ENCODE peak calls at places on chromosome 9, in seven cellular contexts. One of them, this sample, is unnamed.

GRCh38 chr9:70772591-70772990 is 348.8 kb downstream of the TRPM3 start:
- DNase-seq in MM.1S: no peak
- DNase-seq in mesenchymal stem cell: no peak
- DNase-seq in Peyer's patch: no peak
- DNase-seq in mucosa of descending colon: no peak
- DNase-seq in Karpas-422: no peak
- DNase-seq in sigmoid colon: no peak
- DNase-seq in this sample: no peak

GRCh38 chr9:21481470-21482057 is 549 bp downstream of the IFNE start:
- DNase-seq in Karpas-422: no peak
- DNase-seq in mesenchymal stem cell: no peak
- DNase-seq in MM.1S: no peak
- DNase-seq in Peyer's patch: no peak
- DNase-seq in mucosa of descending colon: no peak
- DNase-seq in sigmoid colon: no peak
- DNase-seq in this sample: no peak

GRCh38 chr9:73270967-73271722 is 119.5 kb downstream of the ANXA1 start:
- DNase-seq in MM.1S: no peak
- DNase-seq in Peyer's patch: no peak
- DNase-seq in mucosa of descending colon: no peak
- DNase-seq in sigmoid colon: no peak
- DNase-seq in mesenchymal stem cell: peak; percentile 92
- DNase-seq in Karpas-422: no peak
- DNase-seq in this sample: peak; percentile 1

GRCh38 chr9:118577121-118577520 is 792.1 kb downstream of the BRINP1 start:
- DNase-seq in sigmoid colon: no peak
- DNase-seq in Peyer's patch: no peak
- DNase-seq in MM.1S: no peak
- DNase-seq in mucosa of descending colon: no peak
- DNase-seq in mesenchymal stem cell: peak; percentile 58
- DNase-seq in Karpas-422: no peak
- DNase-seq in this sample: no peak

GRCh38 chr9:75200892-75201470 is 112.7 kb downstream of the OSTF1 start:
- DNase-seq in Peyer's patch: no peak
- DNase-seq in sigmoid colon: no peak
- DNase-seq in Karpas-422: peak; percentile 83
- DNase-seq in mesenchymal stem cell: peak; percentile 46
- DNase-seq in mucosa of descending colon: no peak
- DNase-seq in MM.1S: peak; percentile 41
- DNase-seq in this sample: no peak

GRCh38 chr9:114721491-114722362 is 39.7 kb upstream of the TEX48 start:
- DNase-seq in Peyer's patch: no peak
- DNase-seq in Karpas-422: no peak
- DNase-seq in mesenchymal stem cell: no peak
- DNase-seq in MM.1S: no peak
- DNase-seq in sigmoid colon: no peak
- DNase-seq in mucosa of descending colon: no peak
- DNase-seq in this sample: no peak

GRCh38 chr9:137160716-137161557 is 8.9 kb downstream of the LRRC26 start:
- DNase-seq in mesenchymal stem cell: no peak
- DNase-seq in Peyer's patch: no peak
- DNase-seq in mucosa of descending colon: no peak
- DNase-seq in Karpas-422: no peak
- DNase-seq in MM.1S: no peak
- DNase-seq in sigmoid colon: no peak
- DNase-seq in this sample: no peak

GRCh38 chr9:108468364-108468763 is 387.4 kb downstream of the ACTL7B start:
- DNase-seq in MM.1S: peak; percentile 37
- DNase-seq in mucosa of descending colon: no peak
- DNase-seq in mesenchymal stem cell: peak; percentile 49
- DNase-seq in Karpas-422: peak; percentile 84
- DNase-seq in sigmoid colon: no peak
- DNase-seq in Peyer's patch: no peak
- DNase-seq in this sample: peak; percentile 48

GRCh38 chr9:121735065-121735791 is 83.8 kb downstream of the DAB2IP start:
- DNase-seq in mesenchymal stem cell: peak; percentile 86
- DNase-seq in MM.1S: no peak
- DNase-seq in mucosa of descending colon: no peak
- DNase-seq in Karpas-422: peak; percentile 78
- DNase-seq in sigmoid colon: no peak
- DNase-seq in Peyer's patch: peak; percentile 66
- DNase-seq in this sample: peak; percentile 93

GRCh38 chr9:23830949-23831730 is 5.1 kb upstream of the ELAVL2 start:
- DNase-seq in mesenchymal stem cell: no peak
- DNase-seq in Peyer's patch: no peak
- DNase-seq in sigmoid colon: no peak
- DNase-seq in mucosa of descending colon: no peak
- DNase-seq in Karpas-422: no peak
- DNase-seq in MM.1S: no peak
- DNase-seq in this sample: no peak

GRCh38 chr9:137427454-137428310 is 4.5 kb downstream of the NOXA1 start:
- DNase-seq in MM.1S: no peak
- DNase-seq in Karpas-422: no peak
- DNase-seq in mesenchymal stem cell: no peak
- DNase-seq in Peyer's patch: no peak
- DNase-seq in sigmoid colon: no peak
- DNase-seq in mucosa of descending colon: peak; percentile 50
- DNase-seq in this sample: no peak

GRCh38 chr9:87567047-87567446 is 69.4 kb downstream of the DAPK1 start:
- DNase-seq in MM.1S: no peak
- DNase-seq in Karpas-422: no peak
- DNase-seq in mucosa of descending colon: no peak
- DNase-seq in Peyer's patch: no peak
- DNase-seq in sigmoid colon: no peak
- DNase-seq in mesenchymal stem cell: no peak
- DNase-seq in this sample: no peak

GRCh38 chr9:312596-313320 is 98.1 kb downstream of the DOCK8 start:
- DNase-seq in MM.1S: no peak
- DNase-seq in Karpas-422: no peak
- DNase-seq in mesenchymal stem cell: no peak
- DNase-seq in sigmoid colon: no peak
- DNase-seq in mucosa of descending colon: no peak
- DNase-seq in Peyer's patch: no peak
- DNase-seq in this sample: no peak

GRCh38 chr9:129139233-129139992 is 28.2 kb downstream of the PTPA start:
- DNase-seq in Peyer's patch: peak; percentile 91
- DNase-seq in Karpas-422: peak; percentile 94
- DNase-seq in mesenchymal stem cell: peak; percentile 89
- DNase-seq in MM.1S: peak; percentile 80
- DNase-seq in sigmoid colon: peak; percentile 90
- DNase-seq in mucosa of descending colon: peak; percentile 72
- DNase-seq in this sample: peak; percentile 77

GRCh38 chr9:127983847-127984289 is 3.1 kb upstream of the EEIG1 start:
- DNase-seq in mesenchymal stem cell: no peak
- DNase-seq in sigmoid colon: no peak
- DNase-seq in MM.1S: peak; percentile 30
- DNase-seq in mucosa of descending colon: no peak
- DNase-seq in Peyer's patch: peak; percentile 83
- DNase-seq in Karpas-422: peak; percentile 74
- DNase-seq in this sample: no peak

GRCh38 chr9:127229691-127230417 is 34.7 kb upstream of the GARNL3 start:
- DNase-seq in mesenchymal stem cell: no peak
- DNase-seq in Peyer's patch: no peak
- DNase-seq in Karpas-422: no peak
- DNase-seq in MM.1S: no peak
- DNase-seq in sigmoid colon: no peak
- DNase-seq in mucosa of descending colon: no peak
- DNase-seq in this sample: no peak

DNA sequence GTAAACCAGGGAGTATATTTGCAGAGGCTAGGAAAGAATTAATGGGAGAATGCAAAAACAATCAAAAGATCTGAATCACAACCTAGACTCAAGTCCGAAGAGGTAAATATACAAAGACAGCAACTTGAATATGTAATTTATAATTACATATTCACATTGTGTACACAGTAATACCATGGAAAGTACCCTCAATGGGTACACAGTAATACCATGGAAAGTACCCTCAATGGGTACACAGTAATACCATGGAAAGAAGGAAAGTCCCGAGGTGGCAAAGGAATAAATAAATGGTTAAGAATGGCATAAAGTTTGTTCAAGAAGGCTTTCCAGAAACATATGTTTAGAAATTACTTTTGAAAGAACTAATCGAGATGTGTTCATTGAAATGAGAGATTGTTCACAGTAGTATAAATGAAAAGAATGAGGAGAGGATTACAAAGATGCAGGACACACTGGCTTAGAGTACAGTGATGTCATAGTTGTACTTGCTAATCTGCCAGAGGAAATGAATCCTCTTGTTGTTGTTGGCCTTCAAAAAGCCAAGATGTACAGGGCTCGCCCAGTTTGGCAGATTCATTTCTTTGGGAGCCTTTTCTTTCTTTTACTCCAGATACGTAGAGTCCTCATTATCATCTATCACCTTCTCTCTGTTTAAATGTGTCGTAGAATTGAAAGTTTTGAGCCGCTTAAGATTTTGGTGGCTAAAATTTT is 116.0 kb downstream of the UNC13B start:
- DNase-seq in Karpas-422: no peak
- DNase-seq in sigmoid colon: no peak
- DNase-seq in Peyer's patch: no peak
- DNase-seq in MM.1S: no peak
- DNase-seq in mucosa of descending colon: no peak
- DNase-seq in mesenchymal stem cell: no peak
- DNase-seq in this sample: peak; percentile 38
- H3K4me3 ChIP-seq in Karpas-422: no peak overlapping the region
- H3K4me3 ChIP-seq in sigmoid colon: no peak overlapping the region
- H3K4me3 ChIP-seq in Peyer's patch: no peak overlapping the region
- H3K4me3 ChIP-seq in MM.1S: no peak overlapping the region
- H3K4me3 ChIP-seq in mucosa of descending colon: no peak overlapping the region
- H3K4me3 ChIP-seq in mesenchymal stem cell: no peak overlapping the region
- H3K4me3 ChIP-seq in this sample: no peak overlapping the region

GRCh38 chr9:65410926-65411325 is 125.9 kb upstream of the FOXD4L5 start:
- DNase-seq in mesenchymal stem cell: no peak
- DNase-seq in MM.1S: no peak
- DNase-seq in Karpas-422: no peak
- DNase-seq in Peyer's patch: no peak
- DNase-seq in mucosa of descending colon: peak; percentile 26
- DNase-seq in sigmoid colon: no peak
- DNase-seq in this sample: no peak
- H3K9me3 ChIP-seq in mesenchymal stem cell: no peaks in the 10 kb centered on the region
- H3K9me3 ChIP-seq in MM.1S: no peaks in the 10 kb centered on the region
- H3K9me3 ChIP-seq in Karpas-422: peaks cover 4% of the 10 kb centered on the region
- H3K9me3 ChIP-seq in Peyer's patch: no peaks in the 10 kb centered on the region
- H3K9me3 ChIP-seq in mucosa of descending colon: peaks cover 54% of the 10 kb centered on the region
- H3K9me3 ChIP-seq in sigmoid colon: no peaks in the 10 kb centered on the region
- H3K9me3 ChIP-seq in this sample: no peaks in the 10 kb centered on the region

DNA sequence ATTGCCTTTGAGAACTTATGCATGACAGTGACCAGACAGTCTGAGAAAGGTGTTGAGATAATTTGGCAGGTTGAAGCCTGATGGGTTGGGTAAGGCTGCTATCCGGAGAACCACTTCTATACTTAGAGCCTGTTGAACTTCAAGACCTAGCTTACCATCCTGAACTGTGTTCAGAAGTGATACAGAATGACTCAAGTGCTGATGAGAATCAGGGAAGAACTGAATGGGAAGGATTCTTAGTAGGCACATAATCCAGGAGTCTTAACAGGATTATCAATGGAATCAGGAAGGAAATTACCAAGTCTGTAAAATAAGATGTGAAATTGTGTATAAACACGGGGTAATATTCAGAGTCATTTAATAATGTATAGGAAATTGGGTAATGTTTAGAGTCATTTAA is 9.0 kb upstream of the PAPPA start:
- DNase-seq in Karpas-422: no peak
- DNase-seq in Peyer's patch: no peak
- DNase-seq in sigmoid colon: no peak
- DNase-seq in mesenchymal stem cell: peak; percentile 15
- DNase-seq in MM.1S: no peak
- DNase-seq in mucosa of descending colon: no peak
- DNase-seq in this sample: no peak
- H3K4me3 ChIP-seq in Karpas-422: no peak overlapping the region
- H3K4me3 ChIP-seq in Peyer's patch: no peak overlapping the region
- H3K4me3 ChIP-seq in sigmoid colon: no peak overlapping the region
- H3K4me3 ChIP-seq in mesenchymal stem cell: no peak overlapping the region
- H3K4me3 ChIP-seq in MM.1S: no peak overlapping the region
- H3K4me3 ChIP-seq in mucosa of descending colon: no peak overlapping the region
- H3K4me3 ChIP-seq in this sample: no peak overlapping the region

DNA sequence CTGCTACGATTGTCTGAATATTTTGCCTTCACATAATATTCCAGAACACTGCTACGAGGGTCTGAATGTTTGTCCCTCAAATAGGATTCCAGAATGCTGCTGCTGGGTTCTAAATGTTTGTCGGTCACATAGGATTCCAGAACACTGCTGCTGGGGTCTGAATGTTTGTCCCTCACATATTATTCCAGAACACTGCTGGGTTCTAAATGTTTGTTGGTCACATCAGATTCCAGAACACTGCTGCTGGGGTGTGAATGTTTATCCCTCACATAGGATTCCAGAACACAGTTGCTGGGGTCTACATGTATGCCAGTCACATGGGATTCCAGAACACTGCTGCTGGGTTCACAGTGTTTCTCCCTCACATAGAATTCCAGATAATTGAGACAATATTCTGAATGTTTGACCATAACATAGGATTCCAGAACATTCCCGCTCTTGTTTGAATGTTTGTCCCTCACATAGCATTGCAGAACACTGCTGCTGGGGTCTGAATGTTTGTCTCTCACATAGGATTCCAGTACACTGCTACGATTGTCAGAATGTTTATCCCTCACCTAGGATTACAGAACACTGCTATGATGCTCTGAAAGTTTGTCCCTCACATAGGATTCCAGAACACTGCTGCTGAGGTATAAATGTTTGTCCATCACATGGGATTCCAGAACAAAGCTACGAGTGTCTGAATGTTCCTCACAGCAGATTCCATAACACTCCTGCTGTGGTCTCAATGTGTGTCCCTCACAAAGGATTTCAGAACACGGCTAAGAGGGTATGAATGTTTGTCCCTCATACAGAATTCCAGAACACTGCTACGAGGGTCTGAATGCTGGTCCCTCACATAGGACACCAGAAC is 201.8 kb downstream of the FOXD4L6 start:
- DNase-seq in Peyer's patch: no peak
- DNase-seq in Karpas-422: peak; percentile 38
- DNase-seq in MM.1S: no peak
- DNase-seq in sigmoid colon: no peak
- DNase-seq in mucosa of descending colon: no peak
- DNase-seq in mesenchymal stem cell: no peak
- DNase-seq in this sample: no peak
- H3K9me3 ChIP-seq in Peyer's patch: peaks cover 26% of the 10 kb centered on the region
- H3K9me3 ChIP-seq in Karpas-422: peaks cover 78% of the 10 kb centered on the region
- H3K9me3 ChIP-seq in MM.1S: no peaks in the 10 kb centered on the region
- H3K9me3 ChIP-seq in sigmoid colon: peaks cover 36% of the 10 kb centered on the region
- H3K9me3 ChIP-seq in mucosa of descending colon: peaks cover 95% of the 10 kb centered on the region
- H3K9me3 ChIP-seq in mesenchymal stem cell: peaks cover 73% of the 10 kb centered on the region
- H3K9me3 ChIP-seq in this sample: no peaks in the 10 kb centered on the region

This sample was measured in MG63.